ENCODE peak calls at places on chromosomes 16 and 17, in six cellular contexts. F is H1, Y is GM12878, A is K562, Z is HepG2, K is GM12891. E is an unnamed sample.

GRCh38 chr17:42087736-42088705 is 10.3 kb downstream of the ZNF385C start:
- DNase-seq in Z (peak; percentile 93), Y (no peak), A (no peak), K (no peak), F (no peak), E (no peak)

GRCh38 chr16:801584-802363 is 1.2 kb upstream of the GNG13 start:
- DNase-seq in F (no peak), A (no peak), K (no peak), Z (no peak), Y (no peak), E (no peak)

GRCh38 chr16:84836234-84836647 is 16.5 kb downstream of the CRISPLD2 start:
- DNase-seq in F (peak; percentile 38), Y (no peak), Z (no peak), K (no peak), A (no peak), E (no peak)

GRCh38 chr16:49436181-49436580 is 62.6 kb downstream of the C16orf78 start:
- DNase-seq in A (no peak), Y (no peak), F (no peak), K (no peak), Z (no peak), E (no peak)

GRCh38 chr17:45423936-45424335 is 8.7 kb downstream of the ARHGAP27 start:
- DNase-seq in A (no peak), K (no peak), Z (no peak), Y (no peak), F (no peak), E (no peak)

GRCh38 chr16:13606804-13607203 is 313.1 kb upstream of the ERCC4 start:
- DNase-seq in F (no peak), K (no peak), Z (no peak), Y (no peak), A (no peak), E (no peak)

GRCh38 chr17:352421-353212 is at the start of gene RPH3AL:
- DNase-seq in K (no peak), Z (peak; percentile 92), F (no peak), Y (no peak), A (no peak), E (no peak)

GRCh38 chr17:83046759-83047478 is 32.5 kb upstream of the METRNL start:
- DNase-seq in A (no peak), F (no peak), Z (no peak), K (no peak), Y (no peak), E (no peak)

GRCh38 chr16:67594956-67595355 is 32.6 kb downstream of the CTCF start:
- DNase-seq in A (no peak), Y (no peak), K (no peak), Z (no peak), F (no peak), E (no peak)

GRCh38 chr16:69865701-69866100 is 85.4 kb upstream of the CLEC18A start:
- DNase-seq in F (no peak), Z (peak; percentile 24), K (no peak), A (peak; percentile 47), Y (no peak), E (no peak)

GRCh38 chr17:8060274-8060673 is 21.4 kb downstream of the ALOX15B start:
- DNase-seq in K (no peak), A (peak; percentile 58), Y (peak; percentile 19), F (no peak), Z (peak; percentile 65), E (no peak)

GRCh38 chr17:4717791-4718190 is 7.4 kb downstream of the ARRB2 start:
- DNase-seq in F (no peak), Y (no peak), A (no peak), Z (no peak), K (no peak), E (no peak)

GRCh38 chr17:50558955-50559614 is 1.4 kb upstream of the CACNA1G start:
- DNase-seq in Y (no peak), Z (no peak), K (no peak), F (no peak), A (no peak), E (no peak)

GRCh38 chr17:34980681-34981537 is 597 bp downstream of the LIG3 start:
- DNase-seq in Y (peak; percentile 27), F (no peak), Z (peak; percentile 83), A (peak; percentile 97), K (peak; percentile 88), E (peak; percentile 90)

GRCh38 chr16:57283214-57283955 is 1.1 kb downstream of the PLLP start:
- DNase-seq in K (no peak), A (no peak), Y (no peak), F (no peak), Z (no peak), E (no peak)

GRCh38 chr16:89295915-89296314 is 78.4 kb downstream of the ZNF778 start:
- DNase-seq in Z (no peak), Y (no peak), K (no peak), F (no peak), A (no peak), E (no peak)

GRCh38 chr17:6109541-6109940 is 39.4 kb downstream of the WSCD1 start:
- DNase-seq in F (no peak), Z (no peak), A (no peak), Y (no peak), K (no peak), E (no peak)

GRCh38 chr16:57658130-57658877 is 9.8 kb upstream of the ADGRG3 start:
- DNase-seq in Z (no peak), Y (no peak), K (no peak), A (no peak), F (no peak), E (no peak)

GRCh38 chr16:3017806-3018506 is at the start of gene CLDN6:
- DNase-seq in K (no peak), A (peak; percentile 63), F (peak; percentile 92), Z (no peak), Y (no peak), E (no peak)

GRCh38 chr17:57567278-57567677 is 177.8 kb downstream of the CCDC182 start:
- DNase-seq in K (no peak), Z (no peak), F (no peak), A (no peak), Y (no peak), E (no peak)

GRCh38 chr17:73643012-73643845 is 1.0 kb downstream of the SDK2 start:
- DNase-seq in A (no peak), K (peak; percentile 41), F (no peak), Z (no peak), Y (no peak), E (no peak)

GRCh38 chr16:12628526-12628925 is 175.2 kb downstream of the CPPED1 start:
- DNase-seq in Z (no peak), Y (no peak), K (no peak), A (no peak), F (no peak), E (no peak)

GRCh38 chr16:85437161-85438052 is 175.7 kb upstream of the GSE1 start:
- DNase-seq in A (peak; percentile 85), Z (no peak), Y (no peak), F (no peak), K (no peak), E (no peak)

GRCh38 chr17:80292557-80292956 is 31.9 kb downstream of the RNF213 start:
- DNase-seq in Z (no peak), Y (no peak), F (no peak), K (no peak), A (no peak), E (no peak)

GRCh38 chr17:76506408-76507328 is 5.4 kb upstream of the RHBDF2 start:
- DNase-seq in Y (peak; percentile 40), F (peak; percentile 56), Z (peak; percentile 69), K (no peak), A (peak; percentile 84), E (no peak)

GRCh38 chr17:34582185-34582900 is 3.0 kb downstream of the TMEM132E start:
- DNase-seq in F (no peak), Z (no peak), K (no peak), Y (no peak), A (no peak), E (no peak)

GRCh38 chr17:49523706-49524472 is 28.8 kb downstream of the NGFR start:
- DNase-seq in K (peak; percentile 26), Z (no peak), Y (no peak), F (no peak), A (no peak), E (peak; percentile 18)
- TF ChIP-seq POLR2AphosphoS5 in K (no peak), Z (no peak), Y (no peak), F (no peak), A (no peak), E (no peak)

DNA sequence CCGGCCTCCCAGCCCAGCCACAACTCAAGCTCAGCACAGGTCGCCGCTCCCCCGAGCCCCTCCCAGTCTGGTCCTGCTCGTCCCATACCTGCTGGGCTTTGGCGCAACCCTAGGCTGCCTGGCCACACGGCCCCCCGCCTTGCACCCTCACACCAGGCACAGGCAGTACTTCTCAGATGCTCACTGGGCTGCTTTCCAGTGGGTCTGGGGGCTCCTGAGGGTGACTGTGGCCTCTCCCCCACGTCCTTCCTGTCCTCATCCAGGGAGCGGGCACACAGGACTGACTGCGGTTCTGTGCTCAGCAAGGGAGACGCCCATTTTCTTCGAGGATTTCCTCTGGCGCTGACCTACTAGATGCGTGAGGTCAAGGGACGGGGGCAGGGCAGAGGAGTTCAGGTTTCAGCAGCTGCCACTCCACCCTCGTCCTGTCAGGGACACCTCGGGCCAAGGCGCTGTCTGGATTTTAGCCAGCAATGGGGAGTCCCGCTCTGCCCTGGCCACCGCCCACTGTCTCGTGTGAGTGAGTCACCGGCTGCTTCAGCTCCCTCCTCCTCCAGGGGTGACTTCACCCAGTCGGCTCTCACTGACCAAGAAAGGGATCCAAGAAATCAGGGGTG is 115.8 kb downstream of the NPIPB11 start:
- DNase-seq in F (peak; percentile 49), K (no peak), Y (peak; percentile 44), A (peak; percentile 91), Z (peak; percentile 80), E (peak; percentile 52)
- TF ChIP-seq TAF1 in F (no peak), K (no peak), Y (no peak), A (peak; percentile 19), Z (no peak), E (no peak)

DNA sequence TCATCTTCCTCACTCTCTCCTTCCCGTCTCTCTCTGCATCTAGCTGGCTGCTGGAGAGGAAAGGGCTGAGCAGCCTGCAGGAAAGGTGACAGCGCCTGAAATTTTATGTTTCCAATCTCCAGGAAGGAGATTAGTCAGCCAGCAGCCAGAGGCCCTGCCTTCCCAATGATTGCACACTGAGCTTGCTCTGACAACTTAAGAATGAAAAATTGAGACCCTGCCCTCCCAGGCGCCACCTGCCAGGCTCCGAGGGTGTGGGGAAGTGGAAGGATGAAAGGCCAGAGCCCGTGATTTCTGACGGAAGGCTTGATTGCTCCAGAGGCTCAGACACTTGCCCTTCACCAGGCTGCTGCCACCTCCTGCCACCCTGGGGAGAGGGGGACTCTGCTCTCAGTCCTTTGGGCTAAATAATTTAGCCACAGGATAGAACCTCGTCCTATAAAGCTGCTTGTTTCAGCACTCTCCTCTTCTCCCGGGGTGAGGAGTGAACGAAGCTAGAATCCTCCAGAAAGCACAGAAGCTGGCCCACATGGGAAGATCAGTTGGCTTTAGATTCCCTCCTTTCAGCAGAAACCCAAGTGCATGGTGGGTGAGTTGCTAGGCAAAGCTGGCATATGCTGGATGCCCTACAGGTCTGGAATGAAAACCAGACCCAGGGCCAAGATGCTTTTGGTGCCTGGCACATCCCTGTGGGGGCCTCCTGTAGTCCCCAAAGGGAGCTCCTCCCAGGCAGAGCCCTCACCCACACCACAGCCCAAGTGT is 33.6 kb downstream of the GRIN2C start:
- DNase-seq in F (no peak), A (no peak), Z (no peak), K (no peak), Y (no peak), E (no peak)
- TF ChIP-seq POLR2A in F (no peak), A (no peak), Z (no peak), K (no peak), Y (no peak), E (no peak)

DNA sequence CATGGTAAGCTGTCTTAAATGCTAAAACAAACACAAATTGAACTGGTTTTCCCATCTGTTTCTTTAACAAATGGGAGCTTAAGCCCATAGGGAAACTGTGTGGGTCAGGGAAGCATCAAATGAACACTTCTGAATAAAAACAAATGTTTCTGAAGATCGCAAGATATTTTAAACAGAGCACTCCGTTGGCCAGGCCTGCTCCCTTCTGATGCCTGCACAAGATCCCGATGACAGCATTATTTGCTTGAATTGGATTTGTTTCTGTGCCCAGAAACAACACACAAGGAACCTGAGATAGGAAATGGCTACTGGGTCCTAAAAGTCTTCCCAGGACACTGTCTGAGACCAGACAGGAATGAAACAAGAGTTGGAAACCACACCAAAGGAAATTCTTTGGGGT is 425.8 kb upstream of the ZFHX3 start:
- DNase-seq in K (no peak), Y (no peak), F (no peak), Z (no peak), A (no peak), E (no peak)
- TF ChIP-seq POLR2AphosphoS5 in K (no peak), Y (no peak), F (no peak), Z (no peak), A (no peak), E (no peak)